ENCODE peak calls at places on chromosomes 13 and 19, in four cellular contexts. One of them, this sample, is unnamed.

GRCh38 chr13:90867336-90867683 is 480.2 kb upstream of the MIR17HG start:
- DNase-seq in A673: peak; percentile 82
- DNase-seq in right lobe of liver: peak; percentile 49
- DNase-seq in ovary: peak; percentile 44
- DNase-seq in this sample: peak; percentile 47

GRCh38 chr19:27738569-27739193 is 1474.3 kb downstream of the UQCRFS1 start:
- DNase-seq in A673: no peak
- DNase-seq in right lobe of liver: peak; percentile 4
- DNase-seq in ovary: no peak
- DNase-seq in this sample: no peak

GRCh38 chr13:40080676-40081075 is 425.2 kb downstream of the COG6 start:
- DNase-seq in A673: no peak
- DNase-seq in right lobe of liver: no peak
- DNase-seq in ovary: no peak
- DNase-seq in this sample: no peak

GRCh38 chr13:46778879-46779278 is 18.1 kb downstream of the ESD start:
- DNase-seq in A673: no peak
- DNase-seq in right lobe of liver: no peak
- DNase-seq in ovary: no peak
- DNase-seq in this sample: no peak

GRCh38 chr13:86870388-86870966 is 800.7 kb upstream of the SLITRK5 start:
- DNase-seq in A673: peak; percentile 37
- DNase-seq in right lobe of liver: no peak
- DNase-seq in ovary: no peak
- DNase-seq in this sample: peak; percentile 34

GRCh38 chr19:51803529-51803928 is 8.6 kb downstream of the FPR3 start:
- DNase-seq in A673: no peak
- DNase-seq in right lobe of liver: no peak
- DNase-seq in ovary: no peak
- DNase-seq in this sample: no peak

GRCh38 chr13:113489549-113490495 is 689 bp downstream of the DCUN1D2 start:
- DNase-seq in A673: peak; percentile 35
- DNase-seq in right lobe of liver: peak; percentile 59
- DNase-seq in ovary: no peak
- DNase-seq in this sample: peak; percentile 60

GRCh38 chr13:76917096-76917495 is 30.9 kb upstream of the KCTD12 start:
- DNase-seq in A673: no peak
- DNase-seq in right lobe of liver: no peak
- DNase-seq in ovary: no peak
- DNase-seq in this sample: no peak

GRCh38 chr19:2325261-2326046 is 2.9 kb downstream of the LSM7 start:
- DNase-seq in A673: no peak
- DNase-seq in right lobe of liver: no peak
- DNase-seq in ovary: no peak
- DNase-seq in this sample: no peak

GRCh38 chr13:48304132-48304876 is 753 bp downstream of the RB1 start:
- DNase-seq in A673: peak; percentile 51
- DNase-seq in right lobe of liver: peak; percentile 55
- DNase-seq in ovary: peak; percentile 48
- DNase-seq in this sample: peak; percentile 49

GRCh38 chr19:49391581-49392399 is 3.7 kb downstream of the KASH5 start:
- DNase-seq in A673: peak; percentile 89
- DNase-seq in right lobe of liver: peak; percentile 78
- DNase-seq in ovary: peak; percentile 61
- DNase-seq in this sample: peak; percentile 87

GRCh38 chr19:49390131-49390977 is 2.3 kb downstream of the KASH5 start:
- DNase-seq in A673: no peak
- DNase-seq in right lobe of liver: no peak
- DNase-seq in ovary: no peak
- DNase-seq in this sample: no peak

GRCh38 chr19:49389406-49389805 is 1.4 kb downstream of the KASH5 start:
- DNase-seq in A673: no peak
- DNase-seq in right lobe of liver: no peak
- DNase-seq in ovary: no peak
- DNase-seq in this sample: no peak

GRCh38 chr19:49393871-49394270 is 5.8 kb downstream of the KASH5 start:
- DNase-seq in A673: no peak
- DNase-seq in right lobe of liver: no peak
- DNase-seq in ovary: no peak
- DNase-seq in this sample: no peak

GRCh38 chr19:49390978-49391304 is 2.9 kb downstream of the KASH5 start:
- DNase-seq in A673: no peak
- DNase-seq in right lobe of liver: no peak
- DNase-seq in ovary: no peak
- DNase-seq in this sample: no peak
- H3K4me1 ChIP-seq in A673: no peaks in the 10 kb centered on the region
- H3K4me1 ChIP-seq in right lobe of liver: no peaks in the 10 kb centered on the region
- H3K4me1 ChIP-seq in ovary: no peaks in the 10 kb centered on the region
- H3K4me1 ChIP-seq in this sample: no peaks in the 10 kb centered on the region

GRCh38 chr19:34493649-34494044 is 12.1 kb downstream of the WTIP start:
- DNase-seq in A673: no peak
- DNase-seq in right lobe of liver: no peak
- DNase-seq in ovary: no peak
- DNase-seq in this sample: no peak

GRCh38 chr19:34494601-34495000 is 13.0 kb downstream of the WTIP start:
- DNase-seq in A673: no peak
- DNase-seq in right lobe of liver: no peak
- DNase-seq in ovary: no peak
- DNase-seq in this sample: no peak

GRCh38 chr19:34495416-34495815 is 13.9 kb downstream of the WTIP start:
- DNase-seq in A673: no peak
- DNase-seq in right lobe of liver: no peak
- DNase-seq in ovary: no peak
- DNase-seq in this sample: no peak

GRCh38 chr19:34490141-34490766 is 8.7 kb downstream of the WTIP start:
- DNase-seq in A673: no peak
- DNase-seq in right lobe of liver: no peak
- DNase-seq in ovary: no peak
- DNase-seq in this sample: no peak

DNA sequence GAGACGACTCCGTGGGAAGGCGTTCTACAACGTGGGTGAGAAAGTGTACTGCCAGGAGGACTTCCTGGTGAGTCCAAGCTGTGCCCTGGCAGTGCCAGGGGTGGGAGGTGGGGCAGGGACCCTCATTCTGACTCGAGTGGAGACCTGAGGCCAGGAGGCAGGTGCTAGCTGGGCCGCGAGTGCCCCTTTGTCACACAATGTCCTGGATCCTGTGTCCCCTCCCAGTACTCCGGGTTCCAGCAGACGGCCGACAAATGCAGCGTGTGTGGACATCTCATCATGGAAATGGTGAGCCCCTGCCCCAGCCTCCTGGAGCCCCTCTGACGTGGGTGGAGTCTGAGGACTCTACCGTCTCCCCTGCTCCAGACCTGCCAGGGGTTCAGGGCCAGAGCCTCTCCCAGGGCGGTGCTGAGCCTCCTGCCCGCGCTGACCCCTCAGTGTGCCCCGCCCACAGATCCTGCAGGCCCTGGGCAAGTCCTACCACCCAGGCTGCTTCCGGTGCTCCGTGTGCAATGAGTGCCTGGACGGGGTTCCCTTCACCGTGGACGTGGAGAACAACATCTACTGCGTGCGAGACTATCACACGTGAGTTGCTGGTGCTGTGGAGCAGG is 11.6 kb downstream of the WTIP start:
- DNase-seq in A673: no peak
- DNase-seq in right lobe of liver: no peak
- DNase-seq in ovary: no peak
- DNase-seq in this sample: no peak
- H3K9me3 ChIP-seq in A673: no peaks in the 10 kb centered on the region
- H3K9me3 ChIP-seq in right lobe of liver: no peaks in the 10 kb centered on the region
- H3K9me3 ChIP-seq in ovary: no peaks in the 10 kb centered on the region
- H3K9me3 ChIP-seq in this sample: no peaks in the 10 kb centered on the region

GRCh38 chr19:41410655-41411054 is 13.0 kb downstream of the BCKDHA start:
- DNase-seq in A673: no peak
- DNase-seq in right lobe of liver: no peak
- DNase-seq in ovary: no peak
- DNase-seq in this sample: no peak
- H3K4me3 ChIP-seq in A673: no peak overlapping the region
- H3K4me3 ChIP-seq in right lobe of liver: no peak overlapping the region
- H3K4me3 ChIP-seq in ovary: no peak overlapping the region
- H3K4me3 ChIP-seq in this sample: no peak overlapping the region

GRCh38 chr19:21580818-21581217 is 75.4 kb downstream of the ZNF429 start:
- DNase-seq in A673: no peak
- DNase-seq in right lobe of liver: no peak
- DNase-seq in ovary: no peak
- DNase-seq in this sample: no peak
- H3K4me1 ChIP-seq in A673: no peaks in the 10 kb centered on the region
- H3K4me1 ChIP-seq in right lobe of liver: no peaks in the 10 kb centered on the region
- H3K4me1 ChIP-seq in ovary: no peaks in the 10 kb centered on the region
- H3K4me1 ChIP-seq in this sample: no peaks in the 10 kb centered on the region

GRCh38 chr19:58040751-58041525 is 7.1 kb downstream of the ZSCAN1 start:
- DNase-seq in A673: no peak
- DNase-seq in right lobe of liver: no peak
- DNase-seq in ovary: no peak
- DNase-seq in this sample: no peak

GRCh38 chr19:58042709-58043340 is 9.0 kb downstream of the ZSCAN1 start:
- DNase-seq in A673: no peak
- DNase-seq in right lobe of liver: no peak
- DNase-seq in ovary: no peak
- DNase-seq in this sample: no peak

GRCh38 chr19:58037927-58038687 is 4.3 kb downstream of the ZSCAN1 start:
- DNase-seq in A673: no peak
- DNase-seq in right lobe of liver: no peak
- DNase-seq in ovary: no peak
- DNase-seq in this sample: no peak

GRCh38 chr19:58035863-58036262 is 2.0 kb downstream of the ZSCAN1 start:
- DNase-seq in A673: no peak
- DNase-seq in right lobe of liver: no peak
- DNase-seq in ovary: no peak
- DNase-seq in this sample: no peak

GRCh38 chr19:58038688-58039204 is 4.9 kb downstream of the ZSCAN1 start:
- DNase-seq in A673: no peak
- DNase-seq in right lobe of liver: no peak
- DNase-seq in ovary: no peak
- DNase-seq in this sample: no peak
- H3K9me3 ChIP-seq in A673: peaks cover 5% of the 10 kb centered on the region
- H3K9me3 ChIP-seq in right lobe of liver: no peaks in the 10 kb centered on the region
- H3K9me3 ChIP-seq in ovary: peaks cover 3% of the 10 kb centered on the region
- H3K9me3 ChIP-seq in this sample: no peaks in the 10 kb centered on the region

GRCh38 chr13:23147264-23147663 is 33.5 kb upstream of the SGCG start:
- DNase-seq in A673: no peak
- DNase-seq in right lobe of liver: no peak
- DNase-seq in ovary: no peak
- DNase-seq in this sample: no peak
- H3K4me3 ChIP-seq in A673: no peak overlapping the region
- H3K4me3 ChIP-seq in right lobe of liver: no peak overlapping the region
- H3K4me3 ChIP-seq in ovary: no peak overlapping the region
- H3K4me3 ChIP-seq in this sample: no peak overlapping the region

GRCh38 chr13:30148171-30148754 is 159.1 kb downstream of the KATNAL1 start:
- DNase-seq in A673: no peak
- DNase-seq in right lobe of liver: no peak
- DNase-seq in ovary: no peak
- DNase-seq in this sample: no peak
- H3K4me1 ChIP-seq in A673: peaks cover 9% of the 10 kb centered on the region
- H3K4me1 ChIP-seq in right lobe of liver: no peaks in the 10 kb centered on the region
- H3K4me1 ChIP-seq in ovary: no peaks in the 10 kb centered on the region
- H3K4me1 ChIP-seq in this sample: peaks cover 3% of the 10 kb centered on the region